ENCODE peak calls at places on chromosomes 16 and 17, in seven cellular contexts. One of them, this sample, is unnamed.

GRCh38 chr16:68756250-68757051 is 19.4 kb downstream of the CDH1 start:
- DNase-seq in effector memory CD4-positive, alpha-beta T cell: peak; percentile 10
- DNase-seq in heart left ventricle: no peak
- DNase-seq in activated T-cell treated with anti-CD3 and anti-CD28 coated beads for 4 hours: peak; percentile 35
- DNase-seq in germinal center: peak; percentile 35
- DNase-seq in lung: peak; percentile 87
- DNase-seq in A549: peak; percentile 37
- DNase-seq in this sample: peak; percentile 32

GRCh38 chr17:15883617-15884111 is 61.3 kb upstream of the ADORA2B start:
- DNase-seq in A549: peak; percentile 58
- DNase-seq in effector memory CD4-positive, alpha-beta T cell: no peak
- DNase-seq in lung: no peak
- DNase-seq in heart left ventricle: no peak
- DNase-seq in germinal center: no peak
- DNase-seq in activated T-cell treated with anti-CD3 and anti-CD28 coated beads for 4 hours: no peak
- DNase-seq in this sample: peak; percentile 7

GRCh38 chr17:77436058-77436442 is 295.3 kb downstream of the SEC14L1 start:
- DNase-seq in heart left ventricle: peak; percentile 77
- DNase-seq in effector memory CD4-positive, alpha-beta T cell: no peak
- DNase-seq in germinal center: no peak
- DNase-seq in lung: no peak
- DNase-seq in A549: no peak
- DNase-seq in activated T-cell treated with anti-CD3 and anti-CD28 coated beads for 4 hours: no peak
- DNase-seq in this sample: no peak

GRCh38 chr17:1580979-1581676 is 18.5 kb upstream of the PITPNA start:
- DNase-seq in heart left ventricle: no peak
- DNase-seq in activated T-cell treated with anti-CD3 and anti-CD28 coated beads for 4 hours: no peak
- DNase-seq in A549: no peak
- DNase-seq in effector memory CD4-positive, alpha-beta T cell: no peak
- DNase-seq in lung: peak; percentile 59
- DNase-seq in germinal center: no peak
- DNase-seq in this sample: no peak

GRCh38 chr17:13462161-13462560 is 139.6 kb downstream of the HS3ST3A1 start:
- DNase-seq in effector memory CD4-positive, alpha-beta T cell: no peak
- DNase-seq in germinal center: no peak
- DNase-seq in lung: no peak
- DNase-seq in A549: no peak
- DNase-seq in heart left ventricle: no peak
- DNase-seq in activated T-cell treated with anti-CD3 and anti-CD28 coated beads for 4 hours: no peak
- DNase-seq in this sample: no peak

GRCh38 chr16:82609140-82609539 is 17.6 kb upstream of the CDH13 start:
- DNase-seq in activated T-cell treated with anti-CD3 and anti-CD28 coated beads for 4 hours: no peak
- DNase-seq in effector memory CD4-positive, alpha-beta T cell: no peak
- DNase-seq in germinal center: no peak
- DNase-seq in A549: no peak
- DNase-seq in lung: no peak
- DNase-seq in heart left ventricle: peak; percentile 78
- DNase-seq in this sample: no peak

GRCh38 chr17:42378597-42379594 is 9.3 kb downstream of the STAT3 start:
- DNase-seq in heart left ventricle: no peak
- DNase-seq in germinal center: peak; percentile 50
- DNase-seq in lung: no peak
- DNase-seq in activated T-cell treated with anti-CD3 and anti-CD28 coated beads for 4 hours: no peak
- DNase-seq in A549: no peak
- DNase-seq in effector memory CD4-positive, alpha-beta T cell: no peak
- DNase-seq in this sample: no peak

GRCh38 chr16:55045329-55046145 is 114.9 kb downstream of the IRX5 start:
- DNase-seq in heart left ventricle: no peak
- DNase-seq in lung: no peak
- DNase-seq in effector memory CD4-positive, alpha-beta T cell: no peak
- DNase-seq in germinal center: no peak
- DNase-seq in activated T-cell treated with anti-CD3 and anti-CD28 coated beads for 4 hours: no peak
- DNase-seq in A549: no peak
- DNase-seq in this sample: no peak

GRCh38 chr17:58506354-58507080 is 7.9 kb downstream of the MTMR4 start:
- DNase-seq in effector memory CD4-positive, alpha-beta T cell: no peak
- DNase-seq in activated T-cell treated with anti-CD3 and anti-CD28 coated beads for 4 hours: no peak
- DNase-seq in heart left ventricle: no peak
- DNase-seq in lung: no peak
- DNase-seq in A549: no peak
- DNase-seq in germinal center: no peak
- DNase-seq in this sample: no peak

This sample was measured in Caki2.